ENCODE peak calls at places on chromosomes 1 and 21, in five cellular contexts. One of them, this sample, is unnamed.

GRCh38 chr21:17498586-17498985 is 14.3 kb upstream of the CXADR start:
- DNase-seq in GM23248: no peak
- DNase-seq in mesenchymal stem cell: no peak
- DNase-seq in endodermal cell: no peak
- DNase-seq in fibroblast of lung: no peak
- DNase-seq in this sample: no peak

GRCh38 chr1:28507247-28507645 is 1.4 kb downstream of the RCC1 start:
- DNase-seq in GM23248: peak; percentile 38
- DNase-seq in mesenchymal stem cell: peak; percentile 37
- DNase-seq in endodermal cell: no peak
- DNase-seq in fibroblast of lung: no peak
- DNase-seq in this sample: no peak

GRCh38 chr1:210980082-210980481 is 153.9 kb downstream of the KCNH1 start:
- DNase-seq in GM23248: no peak
- DNase-seq in mesenchymal stem cell: no peak
- DNase-seq in endodermal cell: no peak
- DNase-seq in fibroblast of lung: no peak
- DNase-seq in this sample: no peak

GRCh38 chr1:184535191-184535970 is 148.6 kb downstream of the C1orf21 start:
- DNase-seq in GM23248: peak; percentile 58
- DNase-seq in mesenchymal stem cell: peak; percentile 86
- DNase-seq in endodermal cell: no peak
- DNase-seq in fibroblast of lung: peak; percentile 8
- DNase-seq in this sample: no peak

GRCh38 chr1:63148825-63149645 is 173.3 kb upstream of the FOXD3 start:
- DNase-seq in GM23248: peak; percentile 63
- DNase-seq in mesenchymal stem cell: peak; percentile 43
- DNase-seq in endodermal cell: peak; percentile 87
- DNase-seq in fibroblast of lung: peak; percentile 32
- DNase-seq in this sample: peak; percentile 61

GRCh38 chr1:162040657-162041056 is 17.0 kb upstream of the OLFML2B start:
- DNase-seq in GM23248: peak; percentile 63
- DNase-seq in mesenchymal stem cell: peak; percentile 49
- DNase-seq in endodermal cell: no peak
- DNase-seq in fibroblast of lung: peak; percentile 35
- DNase-seq in this sample: peak; percentile 58

GRCh38 chr1:5855196-5855897 is 136.9 kb downstream of the NPHP4 start:
- DNase-seq in GM23248: no peak
- DNase-seq in mesenchymal stem cell: no peak
- DNase-seq in endodermal cell: no peak
- DNase-seq in fibroblast of lung: no peak
- DNase-seq in this sample: no peak

GRCh38 chr1:18951416-18951815 is 5.1 kb downstream of the IFFO2 start:
- DNase-seq in GM23248: no peak
- DNase-seq in mesenchymal stem cell: no peak
- DNase-seq in endodermal cell: no peak
- DNase-seq in fibroblast of lung: no peak
- DNase-seq in this sample: no peak

GRCh38 chr1:23475134-23475628 is 8.8 kb downstream of the ASAP3 start:
- DNase-seq in GM23248: peak; percentile 93
- DNase-seq in mesenchymal stem cell: peak; percentile 81
- DNase-seq in endodermal cell: no peak
- DNase-seq in fibroblast of lung: peak; percentile 95
- DNase-seq in this sample: peak; percentile 92

GRCh38 chr1:66764994-66765578 is 12.8 kb downstream of the DYNLT5 start:
- DNase-seq in GM23248: peak; percentile 69
- DNase-seq in mesenchymal stem cell: peak; percentile 59
- DNase-seq in endodermal cell: peak; percentile 69
- DNase-seq in fibroblast of lung: peak; percentile 42
- DNase-seq in this sample: peak; percentile 65

GRCh38 chr1:93471911-93472310 is 24.0 kb downstream of the FNBP1L start:
- DNase-seq in GM23248: peak; percentile 52
- DNase-seq in mesenchymal stem cell: peak; percentile 35
- DNase-seq in endodermal cell: no peak
- DNase-seq in fibroblast of lung: peak; percentile 86
- DNase-seq in this sample: peak; percentile 93

GRCh38 chr1:234933031-234933430 is 195.6 kb downstream of the TOMM20 start:
- DNase-seq in GM23248: no peak
- DNase-seq in mesenchymal stem cell: no peak
- DNase-seq in endodermal cell: no peak
- DNase-seq in fibroblast of lung: peak; percentile 9
- DNase-seq in this sample: no peak

GRCh38 chr1:45356186-45356585 is 15.9 kb upstream of the MUTYH start:
- DNase-seq in GM23248: no peak
- DNase-seq in mesenchymal stem cell: no peak
- DNase-seq in endodermal cell: no peak
- DNase-seq in fibroblast of lung: peak; percentile 16
- DNase-seq in this sample: peak; percentile 73

GRCh38 chr1:40664167-40664537 is 1.3 kb downstream of the RIMS3 start:
- DNase-seq in GM23248: no peak
- DNase-seq in mesenchymal stem cell: no peak
- DNase-seq in endodermal cell: no peak
- DNase-seq in fibroblast of lung: no peak
- DNase-seq in this sample: no peak

GRCh38 chr1:6302568-6302967 is 41.7 kb upstream of the GPR153 start:
- DNase-seq in GM23248: no peak
- DNase-seq in mesenchymal stem cell: no peak
- DNase-seq in endodermal cell: no peak
- DNase-seq in fibroblast of lung: no peak
- DNase-seq in this sample: peak; percentile 86

GRCh38 chr1:13992489-13993285 is 292.7 kb downstream of the PRDM2 start:
- DNase-seq in GM23248: no peak
- DNase-seq in mesenchymal stem cell: no peak
- DNase-seq in endodermal cell: no peak
- DNase-seq in fibroblast of lung: no peak
- DNase-seq in this sample: peak; percentile 38

GRCh38 chr1:101290922-101291561 is 54.2 kb downstream of the S1PR1 start:
- DNase-seq in GM23248: no peak
- DNase-seq in mesenchymal stem cell: no peak
- DNase-seq in endodermal cell: peak; percentile 38
- DNase-seq in fibroblast of lung: no peak
- DNase-seq in this sample: no peak

GRCh38 chr1:181768930-181769280 is 285.6 kb downstream of the CACNA1E start:
- DNase-seq in GM23248: no peak
- DNase-seq in mesenchymal stem cell: no peak
- DNase-seq in endodermal cell: no peak
- DNase-seq in fibroblast of lung: no peak
- DNase-seq in this sample: no peak

GRCh38 chr1:6500446-6501406 is 9.3 kb upstream of the PLEKHG5 start:
- DNase-seq in GM23248: no peak
- DNase-seq in mesenchymal stem cell: no peak
- DNase-seq in endodermal cell: peak; percentile 44
- DNase-seq in fibroblast of lung: no peak
- DNase-seq in this sample: no peak

GRCh38 chr1:91349524-91349923 is 55.1 kb downstream of the HFM1 start:
- DNase-seq in GM23248: peak; percentile 4
- DNase-seq in mesenchymal stem cell: no peak
- DNase-seq in endodermal cell: no peak
- DNase-seq in fibroblast of lung: no peak
- DNase-seq in this sample: no peak

GRCh38 chr1:156151093-156151688 is 2.2 kb upstream of the SEMA4A start:
- DNase-seq in GM23248: peak; percentile 87
- DNase-seq in mesenchymal stem cell: peak; percentile 76
- DNase-seq in endodermal cell: no peak
- DNase-seq in fibroblast of lung: peak; percentile 29
- DNase-seq in this sample: no peak

GRCh38 chr1:28895896-28896608 is 18.3 kb upstream of the EPB41 start:
- DNase-seq in GM23248: peak; percentile 67
- DNase-seq in mesenchymal stem cell: no peak
- DNase-seq in endodermal cell: no peak
- DNase-seq in fibroblast of lung: peak; percentile 18
- DNase-seq in this sample: no peak

GRCh38 chr1:119902775-119903442 is 6.6 kb upstream of the ADAM30 start:
- DNase-seq in GM23248: no peak
- DNase-seq in mesenchymal stem cell: no peak
- DNase-seq in endodermal cell: no peak
- DNase-seq in fibroblast of lung: no peak
- DNase-seq in this sample: no peak

GRCh38 chr1:162902372-162902771 is 41.4 kb upstream of the CCDC190 start:
- DNase-seq in GM23248: peak; percentile 84
- DNase-seq in mesenchymal stem cell: peak; percentile 17
- DNase-seq in endodermal cell: no peak
- DNase-seq in fibroblast of lung: peak; percentile 73
- DNase-seq in this sample: no peak

GRCh38 chr21:45502600-45502999 is 39.6 kb downstream of the SLC19A1 start:
- DNase-seq in GM23248: no peak
- DNase-seq in mesenchymal stem cell: no peak
- DNase-seq in endodermal cell: peak; percentile 33
- DNase-seq in fibroblast of lung: no peak
- DNase-seq in this sample: no peak

GRCh38 chr1:9960705-9961562 is 17.7 kb downstream of the NMNAT1 start:
- DNase-seq in GM23248: no peak
- DNase-seq in mesenchymal stem cell: peak; percentile 4
- DNase-seq in endodermal cell: peak; percentile 66
- DNase-seq in fibroblast of lung: peak; percentile 3
- DNase-seq in this sample: no peak

GRCh38 chr1:227782226-227782625 is 33.2 kb upstream of the PRSS38 start:
- DNase-seq in GM23248: no peak
- DNase-seq in mesenchymal stem cell: no peak
- DNase-seq in endodermal cell: peak; percentile 29
- DNase-seq in fibroblast of lung: no peak
- DNase-seq in this sample: no peak

GRCh38 chr1:117479086-117479485 is 111.8 kb downstream of the MAN1A2 start:
- DNase-seq in GM23248: no peak
- DNase-seq in mesenchymal stem cell: no peak
- DNase-seq in endodermal cell: no peak
- DNase-seq in fibroblast of lung: no peak
- DNase-seq in this sample: no peak

GRCh38 chr1:161021959-161022332 is 994 bp upstream of the F11R start:
- DNase-seq in GM23248: peak; percentile 25
- DNase-seq in mesenchymal stem cell: no peak
- DNase-seq in endodermal cell: no peak
- DNase-seq in fibroblast of lung: no peak
- DNase-seq in this sample: peak; percentile 94

GRCh38 chr1:161021168-161021958 is 411 bp upstream of the F11R start:
- DNase-seq in GM23248: peak; percentile 45
- DNase-seq in mesenchymal stem cell: peak; percentile 58
- DNase-seq in endodermal cell: peak; percentile 100
- DNase-seq in fibroblast of lung: peak; percentile 48
- DNase-seq in this sample: peak; percentile 99

GRCh38 chr1:161018631-161018930 is 2.4 kb downstream of the F11R start:
- DNase-seq in GM23248: no peak
- DNase-seq in mesenchymal stem cell: no peak
- DNase-seq in endodermal cell: peak; percentile 51
- DNase-seq in fibroblast of lung: no peak
- DNase-seq in this sample: no peak

GRCh38 chr1:161020573-161021167 is at the start of gene F11R:
- DNase-seq in GM23248: peak; percentile 45
- DNase-seq in mesenchymal stem cell: peak; percentile 36
- DNase-seq in endodermal cell: peak; percentile 89
- DNase-seq in fibroblast of lung: no peak
- DNase-seq in this sample: peak; percentile 62

DNA sequence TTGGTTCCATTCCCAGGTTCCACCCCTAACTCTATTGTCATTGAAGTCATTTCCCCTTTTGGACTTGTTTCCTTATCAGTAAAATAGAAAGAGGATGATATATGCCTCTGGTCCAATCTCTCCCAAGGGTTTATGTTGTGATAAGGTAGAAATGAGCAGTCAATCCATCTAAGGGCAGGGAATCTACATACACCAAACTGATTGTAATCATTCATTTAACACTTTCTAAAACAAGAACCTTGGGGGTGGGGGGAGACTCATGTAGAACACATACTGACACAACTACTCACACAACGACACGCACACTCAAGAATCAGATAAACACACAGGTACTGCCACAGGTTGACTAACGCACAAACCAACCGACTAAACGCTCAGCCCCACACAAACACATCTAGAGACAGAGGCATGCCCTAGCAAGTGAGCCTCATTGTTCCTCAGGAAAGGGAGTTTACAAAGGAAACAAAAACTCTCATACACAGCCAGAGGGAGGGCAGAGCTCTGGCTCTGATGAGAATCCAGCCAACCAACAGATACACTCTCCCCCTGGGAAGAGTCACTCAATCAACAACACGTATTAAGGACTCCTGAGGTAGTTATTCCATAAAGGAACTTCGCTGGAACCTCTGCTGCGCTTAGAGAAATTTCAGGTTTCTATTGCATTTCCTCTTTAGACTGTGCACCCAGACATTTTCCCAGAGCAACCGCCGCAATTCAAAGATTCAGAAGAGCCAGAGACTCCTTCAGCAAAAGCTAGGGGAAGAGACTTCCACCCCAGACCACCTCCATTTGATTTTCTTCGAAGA is 982 bp downstream of the F11R start:
- DNase-seq in GM23248: peak; percentile 19
- DNase-seq in mesenchymal stem cell: no peak
- DNase-seq in endodermal cell: peak; percentile 67
- DNase-seq in fibroblast of lung: no peak
- DNase-seq in this sample: peak; percentile 64
- H3K9ac ChIP-seq in GM23248: no peak overlapping the region
- H3K9ac ChIP-seq in mesenchymal stem cell: peak overlapping the region; percentile 62
- H3K9ac ChIP-seq in endodermal cell: peak overlapping the region; percentile 96
- H3K9ac ChIP-seq in fibroblast of lung: no peak overlapping the region
- H3K9ac ChIP-seq in this sample: peak overlapping the region; percentile 90

GRCh38 chr1:174740248-174740990 is 259.3 kb upstream of the CACYBP start:
- DNase-seq in GM23248: peak; percentile 37
- DNase-seq in mesenchymal stem cell: peak; percentile 43
- DNase-seq in endodermal cell: no peak
- DNase-seq in fibroblast of lung: peak; percentile 8
- DNase-seq in this sample: peak; percentile 11
- H3K9ac ChIP-seq in GM23248: no peak overlapping the region
- H3K9ac ChIP-seq in mesenchymal stem cell: no peak overlapping the region
- H3K9ac ChIP-seq in endodermal cell: no peak overlapping the region
- H3K9ac ChIP-seq in fibroblast of lung: no peak overlapping the region
- H3K9ac ChIP-seq in this sample: no peak overlapping the region

GRCh38 chr1:74388855-74389254 is 123.6 kb downstream of the LRRC53 start:
- DNase-seq in GM23248: no peak
- DNase-seq in mesenchymal stem cell: no peak
- DNase-seq in endodermal cell: no peak
- DNase-seq in fibroblast of lung: no peak
- DNase-seq in this sample: no peak
- H3K9ac ChIP-seq in GM23248: no peak overlapping the region
- H3K9ac ChIP-seq in mesenchymal stem cell: no peak overlapping the region
- H3K9ac ChIP-seq in endodermal cell: no peak overlapping the region
- H3K9ac ChIP-seq in fibroblast of lung: no peak overlapping the region
- H3K9ac ChIP-seq in this sample: no peak overlapping the region

DNA sequence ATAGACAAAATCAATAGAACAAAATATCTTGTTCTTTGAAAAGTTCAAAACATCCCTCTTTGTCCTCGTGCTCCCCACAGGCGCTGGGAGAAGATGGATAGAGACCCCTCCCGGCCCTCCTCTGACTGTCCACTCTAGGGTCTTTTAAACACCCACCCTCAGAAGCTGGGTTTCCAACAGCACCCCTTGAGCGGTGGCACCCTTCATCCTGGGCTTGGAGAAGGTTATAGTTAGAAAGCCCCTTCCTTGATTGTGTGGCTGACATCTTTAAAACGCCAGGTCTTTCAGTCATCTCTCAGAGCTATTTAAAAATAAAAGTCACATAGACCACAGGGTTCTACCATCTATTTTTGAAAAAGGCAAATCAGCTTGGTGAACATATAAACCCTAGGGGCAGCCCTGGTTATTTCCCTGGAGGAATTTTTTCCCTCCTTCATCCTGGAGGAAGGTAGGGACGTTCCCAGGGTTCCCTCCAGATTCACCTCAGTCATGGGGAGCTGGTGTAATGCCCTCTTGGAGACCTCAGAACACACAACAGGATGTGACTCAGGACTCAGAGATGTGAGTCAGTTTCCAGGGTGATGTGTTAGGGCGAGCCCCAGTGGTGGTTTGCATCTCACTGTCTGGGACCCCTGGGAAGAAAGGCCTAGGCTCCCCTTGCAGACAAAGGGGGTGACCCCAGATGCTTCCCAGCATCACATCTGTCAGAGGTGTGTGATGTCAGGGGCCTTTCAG is 138.5 kb downstream of the CLIC6 start:
- DNase-seq in GM23248: peak; percentile 97
- DNase-seq in mesenchymal stem cell: peak; percentile 99
- DNase-seq in endodermal cell: peak; percentile 73
- DNase-seq in fibroblast of lung: peak; percentile 97
- DNase-seq in this sample: peak; percentile 89
- H3K9ac ChIP-seq in GM23248: peak overlapping the region; percentile 93
- H3K9ac ChIP-seq in mesenchymal stem cell: peak overlapping the region; percentile 82
- H3K9ac ChIP-seq in endodermal cell: no peak overlapping the region
- H3K9ac ChIP-seq in fibroblast of lung: peak overlapping the region; percentile 66
- H3K9ac ChIP-seq in this sample: peak overlapping the region; percentile 90

This sample was measured in PC-3.